ENCODE peak calls at places on chromosomes 1 and 21, in seven cellular contexts. One of them, this sample, is unnamed.

GRCh38 chr1:76867342-76868130 is at the start of gene ST6GALNAC5:
- DNase-seq in IMR-90: peak; percentile 9
- DNase-seq in neuronal stem cell: peak; percentile 51
- DNase-seq in H1: no peak
- DNase-seq in mesenchymal stem cell: peak; percentile 6
- DNase-seq in mesendoderm: peak; percentile 76
- DNase-seq in H9: peak; percentile 53
- DNase-seq in this sample: peak; percentile 15

GRCh38 chr1:65459397-65459768 is 38.9 kb downstream of the LEPR start:
- DNase-seq in H9: no peak
- DNase-seq in H1: no peak
- DNase-seq in IMR-90: peak; percentile 22
- DNase-seq in mesendoderm: peak; percentile 66
- DNase-seq in neuronal stem cell: no peak
- DNase-seq in mesenchymal stem cell: peak; percentile 37
- DNase-seq in this sample: no peak

GRCh38 chr1:39671793-39672550 is at the start of gene NT5C1A:
- DNase-seq in mesendoderm: no peak
- DNase-seq in neuronal stem cell: peak; percentile 31
- DNase-seq in mesenchymal stem cell: peak; percentile 39
- DNase-seq in IMR-90: no peak
- DNase-seq in H9: peak; percentile 41
- DNase-seq in H1: no peak
- DNase-seq in this sample: no peak

GRCh38 chr1:208475951-208476824 is 232.0 kb upstream of the PLXNA2 start:
- DNase-seq in IMR-90: no peak
- DNase-seq in H9: peak; percentile 56
- DNase-seq in H1: peak; percentile 25
- DNase-seq in mesenchymal stem cell: peak; percentile 70
- DNase-seq in neuronal stem cell: peak; percentile 73
- DNase-seq in mesendoderm: peak; percentile 89
- DNase-seq in this sample: no peak

GRCh38 chr21:34073749-34074282 is 438 bp downstream of the MRPS6 start:
- DNase-seq in H9: no peak
- DNase-seq in IMR-90: no peak
- DNase-seq in H1: no peak
- DNase-seq in mesendoderm: no peak
- DNase-seq in mesenchymal stem cell: no peak
- DNase-seq in neuronal stem cell: no peak
- DNase-seq in this sample: no peak

GRCh38 chr1:116825735-116826438 is 71.7 kb downstream of the CD2 start:
- DNase-seq in mesendoderm: peak; percentile 23
- DNase-seq in H9: peak; percentile 33
- DNase-seq in IMR-90: no peak
- DNase-seq in H1: no peak
- DNase-seq in mesenchymal stem cell: peak; percentile 54
- DNase-seq in neuronal stem cell: no peak
- DNase-seq in this sample: no peak

GRCh38 chr1:55813619-55814018 is 598.5 kb upstream of the USP24 start:
- DNase-seq in mesenchymal stem cell: peak; percentile 79
- DNase-seq in H1: no peak
- DNase-seq in IMR-90: peak; percentile 82
- DNase-seq in mesendoderm: no peak
- DNase-seq in H9: no peak
- DNase-seq in neuronal stem cell: no peak
- DNase-seq in this sample: peak; percentile 39

GRCh38 chr1:246971322-246971721 is 36.5 kb downstream of the ZNF695 start:
- DNase-seq in mesenchymal stem cell: peak; percentile 23
- DNase-seq in H9: peak; percentile 73
- DNase-seq in neuronal stem cell: no peak
- DNase-seq in H1: peak; percentile 47
- DNase-seq in mesendoderm: peak; percentile 68
- DNase-seq in IMR-90: peak; percentile 13
- DNase-seq in this sample: peak; percentile 84

GRCh38 chr21:46369520-46370235 is 45.7 kb downstream of the PCNT start:
- DNase-seq in H1: no peak
- DNase-seq in H9: no peak
- DNase-seq in IMR-90: no peak
- DNase-seq in mesendoderm: no peak
- DNase-seq in neuronal stem cell: no peak
- DNase-seq in mesenchymal stem cell: no peak
- DNase-seq in this sample: no peak

GRCh38 chr1:160711528-160712311 is at the start of gene CD48:
- DNase-seq in H9: no peak
- DNase-seq in mesenchymal stem cell: no peak
- DNase-seq in H1: no peak
- DNase-seq in IMR-90: no peak
- DNase-seq in mesendoderm: no peak
- DNase-seq in neuronal stem cell: no peak
- DNase-seq in this sample: no peak

GRCh38 chr1:229024528-229025119 is 246.3 kb upstream of the RAB4A start:
- DNase-seq in H1: no peak
- DNase-seq in mesenchymal stem cell: peak; percentile 93
- DNase-seq in neuronal stem cell: no peak
- DNase-seq in IMR-90: peak; percentile 90
- DNase-seq in H9: no peak
- DNase-seq in mesendoderm: peak; percentile 79
- DNase-seq in this sample: peak; percentile 63

GRCh38 chr1:10399487-10399917 is 638 bp downstream of the PGD start:
- DNase-seq in mesenchymal stem cell: peak; percentile 65
- DNase-seq in mesendoderm: no peak
- DNase-seq in neuronal stem cell: no peak
- DNase-seq in H9: no peak
- DNase-seq in IMR-90: peak; percentile 54
- DNase-seq in H1: no peak
- DNase-seq in this sample: no peak

GRCh38 chr21:23963454-23963853 is 1643.8 kb downstream of the MRPL39 start:
- DNase-seq in mesenchymal stem cell: no peak
- DNase-seq in mesendoderm: no peak
- DNase-seq in neuronal stem cell: no peak
- DNase-seq in H9: no peak
- DNase-seq in IMR-90: peak; percentile 17
- DNase-seq in H1: no peak
- DNase-seq in this sample: no peak

GRCh38 chr1:9881838-9882249 is 28.2 kb downstream of the CTNNBIP1 start:
- DNase-seq in neuronal stem cell: no peak
- DNase-seq in mesenchymal stem cell: peak; percentile 64
- DNase-seq in H1: no peak
- DNase-seq in mesendoderm: no peak
- DNase-seq in IMR-90: peak; percentile 63
- DNase-seq in H9: no peak
- DNase-seq in this sample: no peak

GRCh38 chr1:245683377-245683716 is 528.6 kb downstream of the KIF26B start:
- DNase-seq in H1: no peak
- DNase-seq in IMR-90: no peak
- DNase-seq in mesendoderm: no peak
- DNase-seq in neuronal stem cell: no peak
- DNase-seq in H9: no peak
- DNase-seq in mesenchymal stem cell: no peak
- DNase-seq in this sample: no peak

GRCh38 chr1:55466343-55466742 is 251.2 kb upstream of the USP24 start:
- DNase-seq in H1: no peak
- DNase-seq in H9: no peak
- DNase-seq in mesendoderm: no peak
- DNase-seq in mesenchymal stem cell: no peak
- DNase-seq in IMR-90: no peak
- DNase-seq in neuronal stem cell: no peak
- DNase-seq in this sample: no peak

GRCh38 chr21:26007911-26008579 is 162.5 kb downstream of the APP start:
- DNase-seq in mesendoderm: no peak
- DNase-seq in neuronal stem cell: no peak
- DNase-seq in IMR-90: peak; percentile 24
- DNase-seq in H9: no peak
- DNase-seq in H1: no peak
- DNase-seq in mesenchymal stem cell: peak; percentile 71
- DNase-seq in this sample: no peak

GRCh38 chr1:10694274-10694632 is 102.2 kb downstream of the CASZ1 start:
- DNase-seq in IMR-90: no peak
- DNase-seq in H1: no peak
- DNase-seq in neuronal stem cell: no peak
- DNase-seq in H9: peak; percentile 53
- DNase-seq in mesendoderm: peak; percentile 62
- DNase-seq in mesenchymal stem cell: peak; percentile 33
- DNase-seq in this sample: peak; percentile 43

GRCh38 chr1:210089848-210090247 is 142.7 kb upstream of the SERTAD4 start:
- DNase-seq in mesenchymal stem cell: no peak
- DNase-seq in H1: no peak
- DNase-seq in neuronal stem cell: no peak
- DNase-seq in mesendoderm: no peak
- DNase-seq in IMR-90: peak; percentile 1
- DNase-seq in H9: no peak
- DNase-seq in this sample: no peak

GRCh38 chr1:222643603-222643936 is 25.7 kb downstream of the MIA3 start:
- DNase-seq in H1: no peak
- DNase-seq in neuronal stem cell: no peak
- DNase-seq in mesenchymal stem cell: no peak
- DNase-seq in mesendoderm: no peak
- DNase-seq in IMR-90: no peak
- DNase-seq in H9: no peak
- DNase-seq in this sample: no peak

GRCh38 chr1:59892836-59893811 is 33.4 kb downstream of the CYP2J2 start:
- DNase-seq in H9: no peak
- DNase-seq in mesenchymal stem cell: no peak
- DNase-seq in IMR-90: no peak
- DNase-seq in H1: no peak
- DNase-seq in neuronal stem cell: no peak
- DNase-seq in mesendoderm: peak; percentile 9
- DNase-seq in this sample: peak; percentile 41

GRCh38 chr1:20551945-20552727 is at the start of gene FAM43B:
- DNase-seq in neuronal stem cell: peak; percentile 80
- DNase-seq in H9: peak; percentile 77
- DNase-seq in mesenchymal stem cell: peak; percentile 63
- DNase-seq in IMR-90: no peak
- DNase-seq in mesendoderm: peak; percentile 77
- DNase-seq in H1: no peak
- DNase-seq in this sample: peak; percentile 65

GRCh38 chr1:54886724-54887664 is at the start of gene DHCR24:
- DNase-seq in mesendoderm: peak; percentile 92
- DNase-seq in neuronal stem cell: peak; percentile 81
- DNase-seq in IMR-90: peak; percentile 76
- DNase-seq in H9: peak; percentile 91
- DNase-seq in H1: peak; percentile 49
- DNase-seq in mesenchymal stem cell: peak; percentile 90
- DNase-seq in this sample: peak; percentile 89

GRCh38 chr21:43758811-43759210 is 17.3 kb downstream of the CSTB start:
- DNase-seq in mesenchymal stem cell: no peak
- DNase-seq in neuronal stem cell: no peak
- DNase-seq in H9: no peak
- DNase-seq in mesendoderm: no peak
- DNase-seq in IMR-90: no peak
- DNase-seq in H1: no peak
- DNase-seq in this sample: no peak

GRCh38 chr1:44594353-44594752 is 79.9 kb downstream of the TMEM53 start:
- DNase-seq in H9: no peak
- DNase-seq in mesenchymal stem cell: no peak
- DNase-seq in mesendoderm: no peak
- DNase-seq in neuronal stem cell: no peak
- DNase-seq in H1: no peak
- DNase-seq in IMR-90: no peak
- DNase-seq in this sample: no peak

GRCh38 chr1:44464361-44464760 is 59.3 kb downstream of the RNF220 start:
- DNase-seq in neuronal stem cell: no peak
- DNase-seq in H9: no peak
- DNase-seq in IMR-90: no peak
- DNase-seq in mesendoderm: no peak
- DNase-seq in H1: no peak
- DNase-seq in mesenchymal stem cell: no peak
- DNase-seq in this sample: no peak

GRCh38 chr1:155049651-155050559 is 1.2 kb upstream of the ADAM15 start:
- DNase-seq in mesendoderm: no peak
- DNase-seq in IMR-90: peak; percentile 69
- DNase-seq in mesenchymal stem cell: peak; percentile 61
- DNase-seq in neuronal stem cell: no peak
- DNase-seq in H1: no peak
- DNase-seq in H9: no peak
- DNase-seq in this sample: peak; percentile 78
- H3K9ac ChIP-seq in mesendoderm: peak overlapping the region; percentile 66
- H3K9ac ChIP-seq in IMR-90: peak overlapping the region; percentile 58
- H3K9ac ChIP-seq in mesenchymal stem cell: peak overlapping the region; percentile 87
- H3K9ac ChIP-seq in neuronal stem cell: peak overlapping the region; percentile 75
- H3K9ac ChIP-seq in H1: no peak overlapping the region
- H3K9ac ChIP-seq in H9: peak overlapping the region; percentile 8
- H3K9ac ChIP-seq in this sample: no peak overlapping the region

DNA sequence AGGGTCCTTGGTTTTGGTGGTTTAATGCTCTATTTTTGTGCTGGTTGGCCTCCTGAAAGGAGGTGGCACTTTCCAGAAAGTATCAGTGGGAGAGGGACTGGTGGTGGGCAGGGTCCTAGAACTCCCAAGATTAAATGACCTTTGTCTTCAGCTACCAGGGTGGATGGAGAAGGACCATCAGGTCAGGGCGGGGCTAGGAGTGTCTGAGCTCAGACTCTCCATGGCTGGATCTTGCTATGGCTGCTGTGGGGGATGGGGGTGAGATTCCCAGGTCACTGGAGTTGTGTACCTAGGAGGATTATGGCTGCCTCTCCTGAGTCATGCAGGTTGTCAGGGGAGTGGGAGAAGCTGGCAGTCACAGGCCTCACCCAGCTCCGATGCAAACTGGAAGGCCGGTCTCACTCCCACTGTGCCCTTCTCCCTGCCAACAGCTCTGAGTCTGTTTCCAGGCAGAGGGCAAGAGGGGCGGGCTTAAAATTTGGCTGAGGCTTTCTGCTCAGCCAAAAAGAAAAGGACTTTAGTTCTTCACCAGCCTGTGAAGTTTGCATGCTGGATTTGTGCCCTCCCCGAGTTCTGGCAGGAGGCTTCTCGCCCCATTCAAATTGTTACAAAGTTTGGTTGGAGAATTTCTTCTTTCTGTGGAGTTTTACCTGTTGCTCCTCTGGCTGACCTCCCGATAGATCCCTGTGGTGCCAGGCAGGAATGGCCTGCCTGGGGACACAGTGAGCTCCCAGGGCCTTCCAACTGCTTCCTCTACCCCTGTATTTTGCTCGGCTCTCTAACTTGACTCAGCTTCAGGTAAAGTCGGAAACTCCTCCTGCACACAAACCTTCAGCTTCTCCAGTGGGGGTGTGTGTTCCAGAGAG is 13.1 kb upstream of the KYAT3 start:
- DNase-seq in mesendoderm: no peak
- DNase-seq in mesenchymal stem cell: no peak
- DNase-seq in IMR-90: no peak
- DNase-seq in neuronal stem cell: no peak
- DNase-seq in H1: no peak
- DNase-seq in H9: no peak
- DNase-seq in this sample: no peak
- H3K4ac ChIP-seq in mesendoderm: no peak overlapping the region
- H3K4ac ChIP-seq in mesenchymal stem cell: no peak overlapping the region
- H3K4ac ChIP-seq in IMR-90: no peak overlapping the region
- H3K4ac ChIP-seq in neuronal stem cell: no peak overlapping the region
- H3K4ac ChIP-seq in H1: no peak overlapping the region
- H3K4ac ChIP-seq in H9: no peak overlapping the region
- H3K4ac ChIP-seq in this sample: no peak overlapping the region

GRCh38 chr1:240145120-240145519 is 53.4 kb downstream of the FMN2 start:
- DNase-seq in IMR-90: no peak
- DNase-seq in mesenchymal stem cell: no peak
- DNase-seq in H9: no peak
- DNase-seq in H1: no peak
- DNase-seq in neuronal stem cell: no peak
- DNase-seq in mesendoderm: no peak
- DNase-seq in this sample: no peak
- H3K9ac ChIP-seq in IMR-90: no peak overlapping the region
- H3K9ac ChIP-seq in mesenchymal stem cell: no peak overlapping the region
- H3K9ac ChIP-seq in H9: no peak overlapping the region
- H3K9ac ChIP-seq in H1: no peak overlapping the region
- H3K9ac ChIP-seq in neuronal stem cell: no peak overlapping the region
- H3K9ac ChIP-seq in mesendoderm: no peak overlapping the region
- H3K9ac ChIP-seq in this sample: no peak overlapping the region

GRCh38 chr1:233988963-233989696 is 84.7 kb downstream of the SLC35F3 start:
- DNase-seq in neuronal stem cell: no peak
- DNase-seq in mesenchymal stem cell: no peak
- DNase-seq in H9: no peak
- DNase-seq in IMR-90: no peak
- DNase-seq in H1: no peak
- DNase-seq in mesendoderm: no peak
- DNase-seq in this sample: no peak
- H3K4ac ChIP-seq in neuronal stem cell: no peak overlapping the region
- H3K4ac ChIP-seq in mesenchymal stem cell: no peak overlapping the region
- H3K4ac ChIP-seq in H9: no peak overlapping the region
- H3K4ac ChIP-seq in IMR-90: no peak overlapping the region
- H3K4ac ChIP-seq in H1: no peak overlapping the region
- H3K4ac ChIP-seq in mesendoderm: no peak overlapping the region
- H3K4ac ChIP-seq in this sample: no peak overlapping the region